ENCODE peak calls at places on chromosome 16, in six cellular contexts. One of them, this sample, is unnamed.

GRCh38 chr16:70252355-70252988 is 732 bp upstream of the EXOSC6 start:
- DNase-seq in cardiac fibroblast: peak; percentile 32
- DNase-seq in stomach: no peak
- DNase-seq in body of pancreas: no peak
- DNase-seq in left ventricle myocardium inferior: no peak
- DNase-seq in lower leg skin: no peak
- DNase-seq in this sample: peak; percentile 58

GRCh38 chr16:9666834-9667480 is 515.3 kb downstream of the GRIN2A start:
- DNase-seq in cardiac fibroblast: no peak
- DNase-seq in stomach: no peak
- DNase-seq in body of pancreas: no peak
- DNase-seq in left ventricle myocardium inferior: no peak
- DNase-seq in lower leg skin: no peak
- DNase-seq in this sample: no peak

GRCh38 chr16:27428035-27428785 is 26.2 kb downstream of the IL21R start:
- DNase-seq in cardiac fibroblast: no peak
- DNase-seq in stomach: no peak
- DNase-seq in body of pancreas: no peak
- DNase-seq in left ventricle myocardium inferior: no peak
- DNase-seq in lower leg skin: peak; percentile 9
- DNase-seq in this sample: peak; percentile 1

GRCh38 chr16:23557779-23558330 is 328 bp downstream of the UBFD1 start:
- DNase-seq in cardiac fibroblast: peak; percentile 38
- DNase-seq in stomach: no peak
- DNase-seq in body of pancreas: no peak
- DNase-seq in left ventricle myocardium inferior: no peak
- DNase-seq in lower leg skin: peak; percentile 21
- DNase-seq in this sample: peak; percentile 52

GRCh38 chr16:67206838-67207115 is 7.8 kb downstream of the ELMO3 start:
- DNase-seq in cardiac fibroblast: peak; percentile 46
- DNase-seq in stomach: no peak
- DNase-seq in body of pancreas: no peak
- DNase-seq in left ventricle myocardium inferior: no peak
- DNase-seq in lower leg skin: no peak
- DNase-seq in this sample: no peak

GRCh38 chr16:86090461-86091170 is 191.7 kb downstream of the IRF8 start:
- DNase-seq in cardiac fibroblast: no peak
- DNase-seq in stomach: no peak
- DNase-seq in body of pancreas: no peak
- DNase-seq in left ventricle myocardium inferior: no peak
- DNase-seq in lower leg skin: no peak
- DNase-seq in this sample: no peak

GRCh38 chr16:86630471-86630870 is 52.1 kb downstream of the FOXL1 start:
- DNase-seq in cardiac fibroblast: peak; percentile 45
- DNase-seq in stomach: no peak
- DNase-seq in body of pancreas: no peak
- DNase-seq in left ventricle myocardium inferior: peak; percentile 28
- DNase-seq in lower leg skin: no peak
- DNase-seq in this sample: no peak

GRCh38 chr16:59573528-59574271 is 839.6 kb upstream of the GOT2 start:
- DNase-seq in cardiac fibroblast: peak; percentile 82
- DNase-seq in stomach: no peak
- DNase-seq in body of pancreas: no peak
- DNase-seq in left ventricle myocardium inferior: no peak
- DNase-seq in lower leg skin: no peak
- DNase-seq in this sample: no peak

GRCh38 chr16:56428087-56428486 is 2.7 kb upstream of the AMFR start:
- DNase-seq in cardiac fibroblast: no peak
- DNase-seq in stomach: no peak
- DNase-seq in body of pancreas: no peak
- DNase-seq in left ventricle myocardium inferior: no peak
- DNase-seq in lower leg skin: no peak
- DNase-seq in this sample: no peak

GRCh38 chr16:25192096-25192495 is 24.7 kb upstream of the AQP8 start:
- DNase-seq in cardiac fibroblast: no peak
- DNase-seq in stomach: no peak
- DNase-seq in body of pancreas: no peak
- DNase-seq in left ventricle myocardium inferior: no peak
- DNase-seq in lower leg skin: no peak
- DNase-seq in this sample: no peak

GRCh38 chr16:2082983-2083364 is 35.2 kb downstream of the TSC2 start:
- DNase-seq in cardiac fibroblast: no peak
- DNase-seq in stomach: no peak
- DNase-seq in body of pancreas: no peak
- DNase-seq in left ventricle myocardium inferior: no peak
- DNase-seq in lower leg skin: no peak
- DNase-seq in this sample: no peak

GRCh38 chr16:27214084-27214961 is 11.0 kb downstream of the KDM8 start:
- DNase-seq in cardiac fibroblast: no peak
- DNase-seq in stomach: peak; percentile 66
- DNase-seq in body of pancreas: peak; percentile 82
- DNase-seq in left ventricle myocardium inferior: no peak
- DNase-seq in lower leg skin: no peak
- DNase-seq in this sample: no peak

GRCh38 chr16:12901204-12901596 is 198 bp upstream of the SHISA9 start:
- DNase-seq in cardiac fibroblast: no peak
- DNase-seq in stomach: no peak
- DNase-seq in body of pancreas: peak; percentile 18
- DNase-seq in left ventricle myocardium inferior: no peak
- DNase-seq in lower leg skin: no peak
- DNase-seq in this sample: peak; percentile 34

GRCh38 chr16:86212706-86213426 is 297.5 kb upstream of the FOXF1 start:
- DNase-seq in cardiac fibroblast: no peak
- DNase-seq in stomach: no peak
- DNase-seq in body of pancreas: no peak
- DNase-seq in left ventricle myocardium inferior: no peak
- DNase-seq in lower leg skin: no peak
- DNase-seq in this sample: no peak

GRCh38 chr16:86095906-86096485 is 197.0 kb downstream of the IRF8 start:
- DNase-seq in cardiac fibroblast: no peak
- DNase-seq in stomach: no peak
- DNase-seq in body of pancreas: no peak
- DNase-seq in left ventricle myocardium inferior: no peak
- DNase-seq in lower leg skin: no peak
- DNase-seq in this sample: no peak

GRCh38 chr16:1784977-1785845 is 2.5 kb downstream of the NUBP2 start:
- DNase-seq in cardiac fibroblast: no peak
- DNase-seq in stomach: no peak
- DNase-seq in body of pancreas: peak; percentile 9
- DNase-seq in left ventricle myocardium inferior: peak; percentile 12
- DNase-seq in lower leg skin: no peak
- DNase-seq in this sample: peak; percentile 2

GRCh38 chr16:15782573-15783365 is 74.1 kb downstream of the MYH11 start:
- DNase-seq in cardiac fibroblast: no peak
- DNase-seq in stomach: no peak
- DNase-seq in body of pancreas: no peak
- DNase-seq in left ventricle myocardium inferior: no peak
- DNase-seq in lower leg skin: no peak
- DNase-seq in this sample: no peak

GRCh38 chr16:84340305-84341040 is 27.9 kb upstream of the ATP2C2 start:
- DNase-seq in cardiac fibroblast: peak; percentile 2
- DNase-seq in stomach: no peak
- DNase-seq in body of pancreas: no peak
- DNase-seq in left ventricle myocardium inferior: no peak
- DNase-seq in lower leg skin: peak; percentile 44
- DNase-seq in this sample: no peak
- TF ChIP-seq CTCF in cardiac fibroblast: no peak
- TF ChIP-seq CTCF in stomach: no peak
- TF ChIP-seq CTCF in body of pancreas: no peak
- TF ChIP-seq CTCF in left ventricle myocardium inferior: no peak
- TF ChIP-seq CTCF in lower leg skin: no peak
- TF ChIP-seq CTCF in this sample: no peak

GRCh38 chr16:54929090-54930033 is 1.3 kb upstream of the IRX5 start:
- DNase-seq in cardiac fibroblast: peak; percentile 99
- DNase-seq in stomach: peak; percentile 100
- DNase-seq in body of pancreas: peak; percentile 99
- DNase-seq in left ventricle myocardium inferior: peak; percentile 100
- DNase-seq in lower leg skin: peak; percentile 99
- DNase-seq in this sample: peak; percentile 100
- TF ChIP-seq CTCF in cardiac fibroblast: peak; percentile 21
- TF ChIP-seq CTCF in stomach: no peak
- TF ChIP-seq CTCF in body of pancreas: no peak
- TF ChIP-seq CTCF in left ventricle myocardium inferior: peak; percentile 40
- TF ChIP-seq CTCF in lower leg skin: no peak
- TF ChIP-seq CTCF in this sample: peak; percentile 13

GRCh38 chr16:22427556-22427955 is 53.1 kb upstream of the CDR2 start:
- DNase-seq in cardiac fibroblast: no peak
- DNase-seq in stomach: no peak
- DNase-seq in body of pancreas: no peak
- DNase-seq in left ventricle myocardium inferior: no peak
- DNase-seq in lower leg skin: no peak
- DNase-seq in this sample: no peak

GRCh38 chr16:22425036-22425801 is 50.8 kb upstream of the CDR2 start:
- DNase-seq in cardiac fibroblast: peak; percentile 40
- DNase-seq in stomach: no peak
- DNase-seq in body of pancreas: no peak
- DNase-seq in left ventricle myocardium inferior: peak; percentile 65
- DNase-seq in lower leg skin: peak; percentile 36
- DNase-seq in this sample: no peak

GRCh38 chr16:22424161-22424937 is 49.9 kb upstream of the CDR2 start:
- DNase-seq in cardiac fibroblast: peak; percentile 12
- DNase-seq in stomach: no peak
- DNase-seq in body of pancreas: peak; percentile 92
- DNase-seq in left ventricle myocardium inferior: no peak
- DNase-seq in lower leg skin: peak; percentile 26
- DNase-seq in this sample: no peak

GRCh38 chr16:22423716-22424115 is 49.3 kb upstream of the CDR2 start:
- DNase-seq in cardiac fibroblast: no peak
- DNase-seq in stomach: no peak
- DNase-seq in body of pancreas: no peak
- DNase-seq in left ventricle myocardium inferior: no peak
- DNase-seq in lower leg skin: no peak
- DNase-seq in this sample: no peak

DNA sequence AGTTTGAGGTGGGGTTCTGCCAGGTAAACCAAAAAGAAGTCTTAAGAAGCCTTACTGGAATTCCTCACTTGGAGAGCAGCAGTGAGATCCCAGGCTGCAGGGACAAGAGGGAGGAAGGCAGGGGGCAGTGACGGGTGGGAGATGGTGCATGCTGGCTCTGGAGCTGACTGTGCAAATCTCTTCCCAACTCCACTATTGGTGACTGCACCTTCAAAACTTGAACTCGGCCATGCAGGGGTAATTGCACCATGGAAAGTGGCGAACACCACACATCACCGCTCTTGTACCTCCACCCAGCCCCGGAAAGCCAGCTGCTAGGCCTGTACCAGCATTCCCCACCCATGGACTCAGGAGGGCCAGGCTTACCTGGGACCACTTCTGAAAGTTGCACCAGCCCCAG is 51.4 kb upstream of the CDR2 start:
- DNase-seq in cardiac fibroblast: no peak
- DNase-seq in stomach: no peak
- DNase-seq in body of pancreas: no peak
- DNase-seq in left ventricle myocardium inferior: no peak
- DNase-seq in lower leg skin: no peak
- DNase-seq in this sample: no peak
- TF ChIP-seq CTCF in cardiac fibroblast: no peak
- TF ChIP-seq CTCF in stomach: no peak
- TF ChIP-seq CTCF in body of pancreas: no peak
- TF ChIP-seq CTCF in left ventricle myocardium inferior: no peak
- TF ChIP-seq CTCF in lower leg skin: no peak
- TF ChIP-seq CTCF in this sample: no peak

DNA sequence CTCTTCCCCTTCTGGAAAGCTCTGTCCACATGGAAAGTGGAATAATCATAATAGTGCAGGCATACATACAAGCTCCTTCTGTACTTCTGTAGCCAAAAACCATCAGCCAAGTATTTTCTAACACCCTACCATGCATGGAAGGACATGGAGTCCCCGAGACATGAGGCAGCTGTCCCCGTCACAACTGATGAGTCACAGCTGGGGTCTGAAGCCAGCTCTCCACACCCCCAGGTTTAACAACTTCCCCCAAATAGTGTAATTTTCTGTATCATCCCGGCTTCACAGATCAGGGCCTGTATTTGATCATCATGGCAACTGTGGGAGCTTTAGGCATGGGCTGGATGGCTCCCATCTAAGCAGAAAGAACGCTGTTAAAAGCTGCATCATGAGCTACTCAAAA is 16.6 kb downstream of the C16orf96 start:
- DNase-seq in cardiac fibroblast: peak; percentile 21
- DNase-seq in stomach: no peak
- DNase-seq in body of pancreas: no peak
- DNase-seq in left ventricle myocardium inferior: peak; percentile 25
- DNase-seq in lower leg skin: no peak
- DNase-seq in this sample: no peak
- TF ChIP-seq CTCF in cardiac fibroblast: no peak
- TF ChIP-seq CTCF in stomach: no peak
- TF ChIP-seq CTCF in body of pancreas: no peak
- TF ChIP-seq CTCF in left ventricle myocardium inferior: no peak
- TF ChIP-seq CTCF in lower leg skin: no peak
- TF ChIP-seq CTCF in this sample: no peak

DNA sequence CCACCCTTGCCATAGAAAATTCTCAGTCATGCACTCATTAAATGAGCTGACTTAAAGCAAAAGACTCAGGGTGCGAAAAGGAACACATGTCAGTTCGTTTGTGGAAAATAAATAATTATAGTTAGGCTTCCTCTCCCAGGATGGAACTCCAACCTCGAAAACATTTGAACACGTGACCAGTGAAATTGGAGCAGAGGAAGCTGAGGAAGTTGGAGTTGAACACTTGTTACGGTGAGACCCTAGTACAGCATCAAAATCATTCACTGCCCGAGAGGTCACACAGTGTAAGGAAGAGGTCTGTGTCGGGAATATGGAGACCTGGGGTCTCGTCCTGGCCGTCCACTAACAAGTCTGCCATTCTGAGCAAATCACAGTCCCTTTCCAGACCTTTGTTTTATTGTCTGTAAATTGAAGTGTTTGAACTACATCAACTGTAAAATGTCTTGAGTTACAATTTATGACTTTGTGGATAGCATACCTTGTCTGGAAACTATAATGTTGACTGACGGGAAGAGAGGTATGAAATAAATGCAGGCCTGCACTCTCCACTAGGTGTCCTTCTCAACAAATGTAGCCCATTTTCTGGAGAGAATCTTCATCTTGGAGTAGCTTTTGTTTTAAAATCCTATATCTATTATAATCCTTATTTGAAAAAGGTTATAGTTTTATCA is 7.7 kb downstream of the PSMD7 start:
- DNase-seq in cardiac fibroblast: peak; percentile 21
- DNase-seq in stomach: no peak
- DNase-seq in body of pancreas: no peak
- DNase-seq in left ventricle myocardium inferior: no peak
- DNase-seq in lower leg skin: no peak
- DNase-seq in this sample: no peak
- TF ChIP-seq CTCF in cardiac fibroblast: peak; percentile 32
- TF ChIP-seq CTCF in stomach: no peak
- TF ChIP-seq CTCF in body of pancreas: peak; percentile 12
- TF ChIP-seq CTCF in left ventricle myocardium inferior: peak; percentile 38
- TF ChIP-seq CTCF in lower leg skin: no peak
- TF ChIP-seq CTCF in this sample: no peak

This sample was measured in endothelial cell.